ENCODE peak calls at places on chromosome 21, in four cellular contexts. G is HEK293T, M is NCI-H524 treated with DMSO at 0.1 percent for 48 hours, Y is MCF 10A. K is an unnamed sample.

GRCh38 chr21:25790122-25790951 is 55.6 kb downstream of the GABPA start:
- DNase-seq in G (peak; percentile 53), Y (peak; percentile 49), M (peak; percentile 48), K (peak; percentile 19)

GRCh38 chr21:37339527-37339889 is 27.1 kb upstream of the DYRK1A start:
- DNase-seq in Y (no peak), G (no peak), M (no peak), K (no peak)

GRCh38 chr21:43268086-43268803 is 99.4 kb downstream of the CRYAA start:
- DNase-seq in Y (no peak), G (no peak), M (no peak), K (no peak)

GRCh38 chr21:37458669-37459276 is 92.2 kb downstream of the DYRK1A start:
- DNase-seq in G (no peak), Y (no peak), M (no peak), K (no peak)

GRCh38 chr21:43758811-43759210 is 17.3 kb downstream of the CSTB start:
- DNase-seq in Y (no peak), G (no peak), M (no peak), K (no peak)

GRCh38 chr21:36310016-36310415 is 10.0 kb upstream of the MORC3 start:
- DNase-seq in Y (no peak), G (no peak), M (no peak), K (peak; percentile 86)

GRCh38 chr21:41858466-41859296 is 20.5 kb downstream of the PRDM15 start:
- DNase-seq in M (no peak), Y (no peak), G (no peak), K (no peak)

GRCh38 chr21:38489283-38489677 is 9.0 kb downstream of the ERG start:
- DNase-seq in M (no peak), G (no peak), Y (no peak), K (no peak)

GRCh38 chr21:38664821-38665220 is 140.9 kb upstream of the ETS2 start:
- DNase-seq in M (no peak), Y (no peak), G (no peak), K (no peak)

GRCh38 chr21:45278156-45278911 is 9.4 kb downstream of the POFUT2 start:
- DNase-seq in Y (no peak), G (no peak), M (no peak), K (peak; percentile 2)

GRCh38 chr21:38643404-38644023 is 145.2 kb upstream of the ERG start:
- DNase-seq in G (no peak), Y (no peak), M (no peak), K (no peak)

GRCh38 chr21:31909772-31910470 is 37.1 kb downstream of the HUNK start:
- DNase-seq in G (no peak), M (no peak), Y (no peak), K (no peak)

GRCh38 chr21:37450385-37451044 is 83.9 kb downstream of the DYRK1A start:
- DNase-seq in G (no peak), M (no peak), Y (peak; percentile 68), K (peak; percentile 33)

GRCh38 chr21:45080639-45081414 is 6.4 kb downstream of the ADARB1 start:
- DNase-seq in Y (peak; percentile 11), G (no peak), M (no peak), K (peak; percentile 74)

GRCh38 chr21:45154511-45155508 is 80.4 kb downstream of the ADARB1 start:
- DNase-seq in G (no peak), Y (peak; percentile 29), M (no peak), K (peak; percentile 37)

GRCh38 chr21:24418671-24419070 is 1188.6 kb downstream of the MRPL39 start:
- DNase-seq in G (no peak), Y (no peak), M (no peak), K (no peak)

GRCh38 chr21:42009018-42009830 is 936 bp downstream of the ZBTB21 start:
- DNase-seq in Y (peak; percentile 58), G (peak; percentile 56), M (no peak), K (peak; percentile 66)

GRCh38 chr21:43355196-43355924 is 71.6 kb downstream of the SIK1 start:
- DNase-seq in G (no peak), Y (no peak), M (no peak), K (no peak)

GRCh38 chr21:16117851-16118592 is 388.2 kb downstream of the USP25 start:
- DNase-seq in G (no peak), M (no peak), Y (peak; percentile 17), K (no peak)